ENCODE peak calls at places on chromosomes 3 and 15, in seven cellular contexts. One of them, this sample, is unnamed.

GRCh38 chr15:80159811-80160569 is 7.2 kb downstream of the FAH start:
- DNase-seq in left colon: no peak
- DNase-seq in T-cell: peak; percentile 19
- DNase-seq in smooth muscle cell of the brain vasculature: no peak
- DNase-seq in aorta: no peak
- DNase-seq in NCI-H345: no peak
- DNase-seq in GM20000: peak; percentile 26
- DNase-seq in this sample: no peak

GRCh38 chr3:186108106-186108940 is 566 bp downstream of the ETV5 start:
- DNase-seq in left colon: peak; percentile 24
- DNase-seq in T-cell: no peak
- DNase-seq in smooth muscle cell of the brain vasculature: no peak
- DNase-seq in aorta: peak; percentile 66
- DNase-seq in NCI-H345: peak; percentile 66
- DNase-seq in GM20000: peak; percentile 73
- DNase-seq in this sample: no peak

GRCh38 chr15:90099868-90100854 is 2.1 kb downstream of the IDH2 start:
- DNase-seq in left colon: peak; percentile 64
- DNase-seq in T-cell: no peak
- DNase-seq in smooth muscle cell of the brain vasculature: no peak
- DNase-seq in aorta: peak; percentile 71
- DNase-seq in NCI-H345: peak; percentile 20
- DNase-seq in GM20000: peak; percentile 32
- DNase-seq in this sample: peak; percentile 43

GRCh38 chr15:65805019-65805738 is 13.1 kb upstream of the DENND4A start:
- DNase-seq in left colon: no peak
- DNase-seq in T-cell: no peak
- DNase-seq in smooth muscle cell of the brain vasculature: no peak
- DNase-seq in aorta: no peak
- DNase-seq in NCI-H345: no peak
- DNase-seq in GM20000: no peak
- DNase-seq in this sample: no peak

GRCh38 chr15:101207867-101208288 is 44.0 kb downstream of the CHSY1 start:
- DNase-seq in left colon: no peak
- DNase-seq in T-cell: no peak
- DNase-seq in smooth muscle cell of the brain vasculature: no peak
- DNase-seq in aorta: no peak
- DNase-seq in NCI-H345: no peak
- DNase-seq in GM20000: no peak
- DNase-seq in this sample: peak; percentile 88

GRCh38 chr3:94336076-94336741 is 273.3 kb downstream of the NSUN3 start:
- DNase-seq in left colon: peak; percentile 10
- DNase-seq in T-cell: no peak
- DNase-seq in smooth muscle cell of the brain vasculature: peak; percentile 29
- DNase-seq in aorta: no peak
- DNase-seq in NCI-H345: no peak
- DNase-seq in GM20000: peak; percentile 4
- DNase-seq in this sample: no peak

GRCh38 chr3:59262076-59262498 is 212.3 kb upstream of the CFAP20DC start:
- DNase-seq in left colon: no peak
- DNase-seq in T-cell: no peak
- DNase-seq in smooth muscle cell of the brain vasculature: no peak
- DNase-seq in aorta: no peak
- DNase-seq in NCI-H345: no peak
- DNase-seq in GM20000: peak; percentile 30
- DNase-seq in this sample: no peak

GRCh38 chr3:173730391-173730790 is 332.8 kb downstream of the NLGN1 start:
- DNase-seq in left colon: no peak
- DNase-seq in T-cell: no peak
- DNase-seq in smooth muscle cell of the brain vasculature: no peak
- DNase-seq in aorta: no peak
- DNase-seq in NCI-H345: no peak
- DNase-seq in GM20000: no peak
- DNase-seq in this sample: no peak

GRCh38 chr15:49558924-49559323 is 61.7 kb downstream of the FAM227B start:
- DNase-seq in left colon: no peak
- DNase-seq in T-cell: no peak
- DNase-seq in smooth muscle cell of the brain vasculature: no peak
- DNase-seq in aorta: no peak
- DNase-seq in NCI-H345: no peak
- DNase-seq in GM20000: no peak
- DNase-seq in this sample: no peak

GRCh38 chr3:38968403-38968802 is 83.3 kb downstream of the SCN11A start:
- DNase-seq in left colon: no peak
- DNase-seq in T-cell: no peak
- DNase-seq in smooth muscle cell of the brain vasculature: no peak
- DNase-seq in aorta: no peak
- DNase-seq in NCI-H345: no peak
- DNase-seq in GM20000: no peak
- DNase-seq in this sample: no peak

GRCh38 chr3:30370681-30371271 is 235.6 kb upstream of the TGFBR2 start:
- DNase-seq in left colon: no peak
- DNase-seq in T-cell: no peak
- DNase-seq in smooth muscle cell of the brain vasculature: peak; percentile 53
- DNase-seq in aorta: no peak
- DNase-seq in NCI-H345: no peak
- DNase-seq in GM20000: no peak
- DNase-seq in this sample: no peak

GRCh38 chr15:73240864-73241499 is 127.8 kb downstream of the HCN4 start:
- DNase-seq in left colon: peak; percentile 77
- DNase-seq in T-cell: peak; percentile 65
- DNase-seq in smooth muscle cell of the brain vasculature: peak; percentile 35
- DNase-seq in aorta: peak; percentile 67
- DNase-seq in NCI-H345: peak; percentile 34
- DNase-seq in GM20000: peak; percentile 59
- DNase-seq in this sample: peak; percentile 74

GRCh38 chr3:181330821-181331563 is 341.5 kb upstream of the DNAJC19 start:
- DNase-seq in left colon: no peak
- DNase-seq in T-cell: no peak
- DNase-seq in smooth muscle cell of the brain vasculature: no peak
- DNase-seq in aorta: no peak
- DNase-seq in NCI-H345: peak; percentile 31
- DNase-seq in GM20000: no peak
- DNase-seq in this sample: no peak

GRCh38 chr15:42413914-42414313 is 54.6 kb downstream of the CAPN3 start:
- DNase-seq in left colon: no peak
- DNase-seq in T-cell: no peak
- DNase-seq in smooth muscle cell of the brain vasculature: no peak
- DNase-seq in aorta: no peak
- DNase-seq in NCI-H345: no peak
- DNase-seq in GM20000: no peak
- DNase-seq in this sample: no peak

GRCh38 chr15:63436872-63437375 is 55.3 kb upstream of the CA12 start:
- DNase-seq in left colon: peak; percentile 88
- DNase-seq in T-cell: peak; percentile 71
- DNase-seq in smooth muscle cell of the brain vasculature: peak; percentile 88
- DNase-seq in aorta: peak; percentile 91
- DNase-seq in NCI-H345: peak; percentile 86
- DNase-seq in GM20000: peak; percentile 32
- DNase-seq in this sample: peak; percentile 89

GRCh38 chr15:22243440-22244130 is 163.3 kb downstream of the OR4M2 start:
- DNase-seq in left colon: no peak
- DNase-seq in T-cell: no peak
- DNase-seq in smooth muscle cell of the brain vasculature: no peak
- DNase-seq in aorta: no peak
- DNase-seq in NCI-H345: no peak
- DNase-seq in GM20000: no peak
- DNase-seq in this sample: no peak

GRCh38 chr15:70569718-70570231 is 193.6 kb downstream of the UACA start:
- DNase-seq in left colon: no peak
- DNase-seq in T-cell: no peak
- DNase-seq in smooth muscle cell of the brain vasculature: no peak
- DNase-seq in aorta: no peak
- DNase-seq in NCI-H345: no peak
- DNase-seq in GM20000: no peak
- DNase-seq in this sample: no peak

GRCh38 chr3:152047465-152047864 is 174.0 kb downstream of the SUCNR1 start:
- DNase-seq in left colon: no peak
- DNase-seq in T-cell: no peak
- DNase-seq in smooth muscle cell of the brain vasculature: no peak
- DNase-seq in aorta: no peak
- DNase-seq in NCI-H345: no peak
- DNase-seq in GM20000: no peak
- DNase-seq in this sample: no peak

GRCh38 chr3:141441381-141442365 is 45.2 kb upstream of the RASA2 start:
- DNase-seq in left colon: peak; percentile 80
- DNase-seq in T-cell: peak; percentile 72
- DNase-seq in smooth muscle cell of the brain vasculature: no peak
- DNase-seq in aorta: peak; percentile 86
- DNase-seq in NCI-H345: peak; percentile 3
- DNase-seq in GM20000: peak; percentile 82
- DNase-seq in this sample: peak; percentile 89

GRCh38 chr3:108076564-108076963 is 14.3 kb downstream of the CD47 start:
- DNase-seq in left colon: no peak
- DNase-seq in T-cell: no peak
- DNase-seq in smooth muscle cell of the brain vasculature: no peak
- DNase-seq in aorta: no peak
- DNase-seq in NCI-H345: no peak
- DNase-seq in GM20000: no peak
- DNase-seq in this sample: no peak

GRCh38 chr15:64857421-64857820 is 15.7 kb downstream of the PLEKHO2 start:
- DNase-seq in left colon: no peak
- DNase-seq in T-cell: no peak
- DNase-seq in smooth muscle cell of the brain vasculature: no peak
- DNase-seq in aorta: peak; percentile 45
- DNase-seq in NCI-H345: no peak
- DNase-seq in GM20000: no peak
- DNase-seq in this sample: no peak

GRCh38 chr15:101124731-101125558 is 126.9 kb downstream of the CHSY1 start:
- DNase-seq in left colon: no peak
- DNase-seq in T-cell: no peak
- DNase-seq in smooth muscle cell of the brain vasculature: no peak
- DNase-seq in aorta: no peak
- DNase-seq in NCI-H345: no peak
- DNase-seq in GM20000: no peak
- DNase-seq in this sample: no peak

GRCh38 chr3:17398959-17399551 is 343.4 kb downstream of the TBC1D5 start:
- DNase-seq in left colon: no peak
- DNase-seq in T-cell: no peak
- DNase-seq in smooth muscle cell of the brain vasculature: no peak
- DNase-seq in aorta: no peak
- DNase-seq in NCI-H345: no peak
- DNase-seq in GM20000: peak; percentile 17
- DNase-seq in this sample: no peak

GRCh38 chr3:186118692-186119091 is 9.8 kb upstream of the ETV5 start:
- DNase-seq in left colon: no peak
- DNase-seq in T-cell: no peak
- DNase-seq in smooth muscle cell of the brain vasculature: no peak
- DNase-seq in aorta: no peak
- DNase-seq in NCI-H345: no peak
- DNase-seq in GM20000: no peak
- DNase-seq in this sample: no peak

GRCh38 chr3:178950676-178951075 is 120.9 kb downstream of the ZMAT3 start:
- DNase-seq in left colon: no peak
- DNase-seq in T-cell: no peak
- DNase-seq in smooth muscle cell of the brain vasculature: no peak
- DNase-seq in aorta: no peak
- DNase-seq in NCI-H345: no peak
- DNase-seq in GM20000: no peak
- DNase-seq in this sample: no peak

GRCh38 chr3:63192248-63192647 is 85.9 kb upstream of the SYNPR start:
- DNase-seq in left colon: no peak
- DNase-seq in T-cell: no peak
- DNase-seq in smooth muscle cell of the brain vasculature: no peak
- DNase-seq in aorta: no peak
- DNase-seq in NCI-H345: peak; percentile 31
- DNase-seq in GM20000: no peak
- DNase-seq in this sample: no peak

GRCh38 chr3:44280631-44281030 is 38.9 kb downstream of the TOPAZ1 start:
- DNase-seq in left colon: no peak
- DNase-seq in T-cell: no peak
- DNase-seq in smooth muscle cell of the brain vasculature: no peak
- DNase-seq in aorta: no peak
- DNase-seq in NCI-H345: no peak
- DNase-seq in GM20000: no peak
- DNase-seq in this sample: no peak

This sample was measured in cardiac septum.